ENCODE peak calls at places on chromosomes 6 and 20, in ten cellular contexts. G, J, E, R, U, Y, D, L, C and W are unnamed samples.

GRCh38 chr6:35044145-35044745 is 96.9 kb downstream of the TCP11 start:
- DNase-seq in G (peak; percentile 39), J (no peak), E (no peak), R (no peak), U (peak; percentile 57), Y (peak; percentile 36), D (peak; percentile 36), L (no peak), C (peak; percentile 17), W (no peak)

GRCh38 chr20:41005361-41005729 is 23.3 kb upstream of the TOP1 start:
- DNase-seq in G (peak; percentile 94), J (no peak), E (no peak), R (no peak), U (peak; percentile 94), Y (no peak), D (peak; percentile 96), L (no peak), C (peak; percentile 99), W (peak; percentile 90)

GRCh38 chr6:12717356-12717755 is 789 bp downstream of the PHACTR1 start:
- DNase-seq in G (no peak), J (no peak), E (no peak), R (no peak), U (no peak), Y (no peak), D (peak; percentile 4), L (no peak), C (no peak), W (no peak)

GRCh38 chr6:2999621-3000455 is at the start of gene NQO2:
- DNase-seq in G (peak; percentile 91), J (peak; percentile 100), E (peak; percentile 92), R (peak; percentile 88), U (peak; percentile 74), Y (peak; percentile 95), D (peak; percentile 78), L (peak; percentile 91), C (peak; percentile 90), W (peak; percentile 93)

GRCh38 chr6:108844632-108845031 is 3.6 kb upstream of the ARMC2 start:
- DNase-seq in G (no peak), J (no peak), E (no peak), R (no peak), U (no peak), Y (no peak), D (no peak), L (no peak), C (no peak), W (no peak)

GRCh38 chr6:134342972-134343371 is 25.1 kb upstream of the SGK1 start:
- DNase-seq in G (no peak), J (no peak), E (no peak), R (no peak), U (no peak), Y (no peak), D (no peak), L (no peak), C (no peak), W (no peak)

GRCh38 chr6:1335367-1336037 is 23.6 kb downstream of the FOXQ1 start:
- DNase-seq in G (peak; percentile 82), J (no peak), E (no peak), R (no peak), U (peak; percentile 45), Y (no peak), D (peak; percentile 87), L (no peak), C (peak; percentile 95), W (peak; percentile 81)

GRCh38 chr20:41121399-41121798 is 15.9 kb upstream of the PLCG1 start:
- DNase-seq in G (no peak), J (no peak), E (no peak), R (no peak), U (no peak), Y (no peak), D (no peak), L (no peak), C (no peak), W (no peak)

GRCh38 chr6:157891544-157892362 is 68.7 kb downstream of the SNX9 start:
- DNase-seq in G (no peak), J (no peak), E (no peak), R (no peak), U (no peak), Y (no peak), D (peak; percentile 30), L (no peak), C (no peak), W (no peak)

GRCh38 chr20:21372016-21372415 is 25.3 kb downstream of the NKX2-4 start:
- DNase-seq in G (no peak), J (no peak), E (no peak), R (no peak), U (no peak), Y (no peak), D (no peak), L (no peak), C (no peak), W (no peak)

GRCh38 chr6:30914076-30914853 is at the start of gene VARS2:
- DNase-seq in G (peak; percentile 95), J (peak; percentile 99), E (peak; percentile 81), R (peak; percentile 86), U (peak; percentile 89), Y (peak; percentile 82), D (peak; percentile 88), L (peak; percentile 92), C (peak; percentile 93), W (peak; percentile 94)

GRCh38 chr6:144278659-144279314 is 6.3 kb upstream of the UTRN start:
- DNase-seq in G (no peak), J (no peak), E (no peak), R (no peak), U (no peak), Y (peak; percentile 43), D (no peak), L (no peak), C (peak; percentile 88), W (no peak)

GRCh38 chr6:18976091-18976490 is 588.9 kb downstream of the RNF144B start:
- DNase-seq in G (no peak), J (no peak), E (no peak), R (no peak), U (no peak), Y (no peak), D (no peak), L (no peak), C (no peak), W (no peak)

GRCh38 chr6:161257778-161258457 is 15.9 kb downstream of the AGPAT4 start:
- DNase-seq in G (no peak), J (no peak), E (no peak), R (no peak), U (peak; percentile 61), Y (no peak), D (peak; percentile 96), L (no peak), C (peak; percentile 79), W (no peak)

GRCh38 chr6:139586273-139586672 is 211.8 kb upstream of the CITED2 start:
- DNase-seq in G (no peak), J (no peak), E (no peak), R (no peak), U (no peak), Y (no peak), D (no peak), L (no peak), C (no peak), W (no peak)

GRCh38 chr6:26053929-26054658 is 33.1 kb upstream of the HFE start:
- DNase-seq in G (no peak), J (no peak), E (no peak), R (no peak), U (no peak), Y (no peak), D (peak; percentile 28), L (no peak), C (peak; percentile 16), W (no peak)

GRCh38 chr20:42093542-42094440 is 475.6 kb upstream of the CHD6 start:
- DNase-seq in G (no peak), J (no peak), E (no peak), R (no peak), U (no peak), Y (no peak), D (no peak), L (no peak), C (no peak), W (no peak)

GRCh38 chr6:163416380-163416629 is 1.8 kb downstream of the QKI start:
- DNase-seq in G (no peak), J (no peak), E (no peak), R (no peak), U (no peak), Y (peak; percentile 34), D (no peak), L (no peak), C (no peak), W (no peak)

GRCh38 chr6:18503588-18504231 is 116.6 kb downstream of the RNF144B start:
- DNase-seq in G (peak; percentile 71), J (peak; percentile 39), E (no peak), R (peak; percentile 13), U (peak; percentile 73), Y (peak; percentile 88), D (peak; percentile 88), L (peak; percentile 41), C (peak; percentile 87), W (peak; percentile 72)

GRCh38 chr6:160523223-160523622 is 140.9 kb downstream of the LPA start:
- DNase-seq in G (no peak), J (no peak), E (no peak), R (peak; percentile 56), U (no peak), Y (no peak), D (no peak), L (no peak), C (no peak), W (no peak)

GRCh38 chr6:111770263-111771083 is 102.8 kb downstream of the FYN start:
- DNase-seq in G (no peak), J (no peak), E (no peak), R (no peak), U (no peak), Y (peak; percentile 64), D (no peak), L (no peak), C (no peak), W (no peak)

GRCh38 chr20:21656299-21657067 is 49.0 kb upstream of the PAX1 start:
- DNase-seq in G (no peak), J (no peak), E (no peak), R (no peak), U (no peak), Y (no peak), D (no peak), L (no peak), C (no peak), W (no peak)

GRCh38 chr6:113997106-113997505 is 26.2 kb upstream of the HDAC2 start:
- DNase-seq in G (no peak), J (no peak), E (no peak), R (no peak), U (peak; percentile 93), Y (no peak), D (peak; percentile 82), L (no peak), C (peak; percentile 40), W (no peak)

GRCh38 chr6:106084106-106084963 is 1.8 kb upstream of the PRDM1 start:
- DNase-seq in G (no peak), J (peak; percentile 33), E (no peak), R (peak; percentile 78), U (peak; percentile 89), Y (peak; percentile 84), D (peak; percentile 78), L (peak; percentile 6), C (peak; percentile 84), W (no peak)

GRCh38 chr6:154848580-154848979 is 115.4 kb downstream of the SCAF8 start:
- DNase-seq in G (no peak), J (no peak), E (no peak), R (no peak), U (peak; percentile 73), Y (no peak), D (peak; percentile 25), L (no peak), C (no peak), W (no peak)

GRCh38 chr20:32050851-32051556 is 1.0 kb upstream of the HCK start:
- DNase-seq in G (no peak), J (no peak), E (no peak), R (no peak), U (no peak), Y (peak; percentile 79), D (no peak), L (peak; percentile 31), C (no peak), W (no peak)

GRCh38 chr20:59779656-59780380 is 153.6 kb downstream of the SYCP2 start:
- DNase-seq in G (no peak), J (no peak), E (no peak), R (no peak), U (no peak), Y (no peak), D (no peak), L (no peak), C (no peak), W (peak; percentile 20)

GRCh38 chr6:6751197-6751596 is 162.7 kb downstream of the LY86 start:
- DNase-seq in G (no peak), J (no peak), E (no peak), R (no peak), U (no peak), Y (no peak), D (no peak), L (no peak), C (peak; percentile 18), W (no peak)